ENCODE peak calls at places on chromosome 22, in ten cellular contexts. X is ascending aorta; V is hepatocyte; F is mammary epithelial cell; W is upper lobe of right lung; K is CD8-positive, alpha-beta T cell; C is kidney; M is gastrocnemius medialis; B is right lobe of liver; P is tibial artery. G is an unnamed sample.

GRCh38 chr22:30877662-30878515 is 90.7 kb downstream of the MORC2 start:
- DNase-seq in X (no peak), V (no peak), F (no peak), W (peak), K (no peak), C (peak), M (no peak), B (peak), P (peak), G (no peak)

GRCh38 chr22:27150530-27150909 is 493.1 kb downstream of the MIAT start:
- DNase-seq in X (no peak), V (no peak), F (no peak), W (no peak), K (no peak), C (no peak), M (no peak), B (no peak), P (no peak), G (no peak)

GRCh38 chr22:38614331-38615122 is 41.7 kb downstream of the FAM227A start:
- DNase-seq in X (no peak), V (no peak), F (no peak), W (no peak), K (no peak), C (no peak), M (no peak), B (no peak), P (no peak), G (no peak)

GRCh38 chr22:29375436-29376076 is 12.8 kb downstream of the AP1B1 start:
- DNase-seq in X (no peak), V (no peak), F (no peak), W (no peak), K (no peak), C (no peak), M (peak), B (no peak), P (no peak), G (no peak)

GRCh38 chr22:48889209-48889830 is 938.4 kb downstream of the BRD1 start:
- DNase-seq in X (no peak), V (no peak), F (no peak), W (peak), K (no peak), C (peak), M (no peak), B (no peak), P (no peak), G (no peak)

GRCh38 chr22:30947163-30947820 is 21.3 kb downstream of the MORC2 start:
- DNase-seq in X (no peak), V (peak), F (peak), W (no peak), K (no peak), C (no peak), M (no peak), B (no peak), P (peak), G (peak)

GRCh38 chr22:39917776-39918493 is 17.1 kb downstream of the GRAP2 start:
- DNase-seq in X (no peak), V (no peak), F (no peak), W (no peak), K (no peak), C (no peak), M (no peak), B (no peak), P (no peak), G (no peak)

GRCh38 chr22:49380828-49381114 is 446.9 kb downstream of the BRD1 start:
- DNase-seq in X (no peak), V (no peak), F (no peak), W (no peak), K (no peak), C (no peak), M (no peak), B (no peak), P (no peak), G (no peak)

GRCh38 chr22:44660051-44660830 is 41.8 kb upstream of the PRR5 start:
- DNase-seq in X (no peak), V (no peak), F (no peak), W (no peak), K (no peak), C (peak), M (no peak), B (no peak), P (no peak), G (no peak)

GRCh38 chr22:38850941-38851849 is 7.4 kb upstream of the NPTXR start:
- DNase-seq in X (no peak), V (peak), F (peak), W (no peak), K (no peak), C (peak), M (no peak), B (no peak), P (no peak), G (no peak)

GRCh38 chr22:43417555-43417954 is 5.7 kb downstream of the MPPED1 start:
- DNase-seq in X (no peak), V (no peak), F (no peak), W (no peak), K (no peak), C (no peak), M (no peak), B (no peak), P (no peak), G (no peak)

GRCh38 chr22:29473001-29473400 is 7.0 kb upstream of the NEFH start:
- DNase-seq in X (no peak), V (no peak), F (no peak), W (no peak), K (no peak), C (no peak), M (no peak), B (no peak), P (no peak), G (no peak)

DNA sequence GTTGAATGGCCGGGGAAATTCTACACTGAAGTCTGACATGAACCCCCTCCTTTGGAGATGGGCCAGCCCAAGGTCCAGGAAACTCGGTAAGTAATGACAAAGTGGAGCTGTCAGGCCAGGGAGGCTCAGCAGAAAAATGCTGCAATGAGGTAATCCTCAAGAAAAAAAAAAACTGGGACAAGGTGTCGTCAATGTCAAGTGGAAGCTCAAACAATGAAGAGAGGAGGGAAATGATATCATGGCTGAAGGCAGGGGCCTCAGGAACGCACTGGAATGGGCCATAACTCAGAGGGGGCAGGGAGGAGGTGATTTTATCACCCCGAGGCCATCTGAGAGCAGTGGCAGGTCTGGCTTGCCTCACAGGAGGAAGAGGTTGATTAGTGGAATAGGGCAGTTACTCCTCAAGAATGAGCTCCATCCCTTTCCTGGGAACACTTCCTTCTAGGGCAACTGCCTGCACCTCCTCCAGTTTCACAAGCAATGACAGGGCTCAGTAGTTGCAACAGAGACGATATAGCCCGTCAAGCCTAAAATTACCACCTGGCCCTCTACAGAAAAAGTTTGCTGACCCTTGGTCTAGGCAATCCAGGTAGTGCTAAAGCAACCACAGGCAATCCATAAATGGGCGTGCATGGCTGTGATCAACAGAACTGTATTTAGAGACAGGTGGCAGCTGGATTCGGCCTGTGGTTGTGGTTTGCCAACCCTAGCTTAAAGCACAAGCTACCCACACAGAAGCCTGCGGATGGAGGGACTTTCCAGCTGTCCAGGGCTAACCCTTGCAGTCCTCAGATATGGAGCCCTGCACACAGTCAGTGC is 65.2 kb downstream of the FBXO7 start:
- DNase-seq in X (no peak), V (peak), F (peak), W (no peak), K (no peak), C (no peak), M (no peak), B (peak), P (no peak), G (no peak)
- H3K27ac ChIP-seq in X (no peak), V (peak), F (no peak), W (no peak), K (no peak), C (peak), M (peak), B (peak), P (no peak), G (no peak)

DNA sequence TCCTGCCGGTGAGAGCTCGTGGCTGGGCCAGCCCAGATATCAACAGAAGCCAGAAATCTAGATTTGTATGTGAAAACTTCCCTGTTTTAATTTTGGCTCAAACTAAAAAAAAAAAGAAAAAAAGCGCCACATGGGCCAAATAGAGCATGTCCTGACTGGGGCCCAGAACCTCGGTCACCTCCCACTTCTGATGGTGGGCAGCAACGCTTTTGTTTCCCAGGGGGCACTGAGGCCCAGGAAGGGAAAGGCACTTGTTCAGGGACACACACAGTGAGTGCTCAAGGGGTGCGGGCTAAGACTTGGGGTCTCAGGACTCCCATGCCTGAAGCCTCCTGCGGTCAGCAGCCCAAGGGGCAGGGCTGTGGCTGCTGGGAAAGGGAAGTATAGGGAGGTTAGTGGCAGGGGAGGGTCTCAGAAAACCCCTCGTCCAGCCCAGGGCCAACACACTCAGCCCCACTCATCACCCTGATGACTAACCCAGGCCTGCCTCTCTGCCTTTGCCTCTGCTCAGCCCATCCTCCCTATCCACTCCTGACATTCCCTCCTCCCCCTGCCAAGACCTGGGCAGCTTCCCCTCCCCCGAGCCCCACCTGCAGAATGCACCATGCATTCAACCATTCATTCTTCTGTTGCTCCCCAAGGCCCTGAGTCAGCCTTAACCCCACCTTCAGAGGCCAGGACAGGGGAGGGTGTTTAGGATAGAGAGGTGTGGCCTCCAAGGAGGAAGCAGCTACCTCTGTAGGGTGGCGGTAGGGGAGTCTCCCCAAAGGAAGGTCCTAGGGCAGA is 30.0 kb upstream of the TCF20 start:
- DNase-seq in X (no peak), V (peak), F (peak), W (no peak), K (no peak), C (no peak), M (no peak), B (no peak), P (no peak), G (no peak)
- H3K4me3 ChIP-seq in X (no peak), V (no peak), F (no peak), W (no peak), K (peak), C (no peak), M (no peak), B (no peak), P (no peak), G (no peak)

GRCh38 chr22:35154937-35155387 is 89.0 kb downstream of the ISX start:
- DNase-seq in X (no peak), V (peak), F (peak), W (peak), K (no peak), C (no peak), M (no peak), B (peak), P (no peak), G (peak)
- TF ChIP-seq CTCF in X (peak), V (peak), F (peak), W (peak), K (peak), C (peak), M (peak), B (peak), P (peak), G (peak)

DNA sequence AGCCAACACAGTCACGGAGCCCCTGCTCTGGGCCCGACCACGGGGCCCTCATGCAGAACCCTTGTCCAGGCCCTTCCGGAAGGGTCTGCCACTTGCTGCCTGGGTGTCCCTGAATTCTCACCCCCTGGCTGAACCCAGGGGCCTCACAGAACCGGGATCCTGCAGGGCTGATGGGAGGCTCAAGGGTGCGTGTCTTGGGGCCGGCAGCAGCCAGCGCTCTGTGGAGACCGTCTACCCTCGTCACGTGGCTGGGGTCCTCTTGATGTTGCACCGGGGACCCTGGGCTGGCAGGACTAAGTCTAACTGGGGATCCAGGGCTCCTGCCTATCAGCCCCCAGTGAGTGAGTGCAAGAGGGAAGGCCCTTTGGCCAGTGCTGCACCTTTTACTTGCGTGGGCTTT is 19.3 kb upstream of the CCDC188 start:
- DNase-seq in X (no peak), V (no peak), F (no peak), W (no peak), K (no peak), C (no peak), M (no peak), B (no peak), P (no peak), G (no peak)
- H3K27ac ChIP-seq in X (no peak), V (no peak), F (no peak), W (no peak), K (no peak), C (no peak), M (no peak), B (no peak), P (no peak), G (no peak)

G was measured in dorsolateral prefrontal cortex.